ENCODE peak calls at places on chromosomes 6 and 20, in four cellular contexts. I, N, Z and T are unnamed samples.

GRCh38 chr6:158161566-158162254 is 6.4 kb downstream of the SERAC1 start:
- DNase-seq in I (peak; percentile 4), N (peak; percentile 77), Z (no peak), T (no peak)

GRCh38 chr20:46127396-46128010 is 9.4 kb downstream of the CD40 start:
- DNase-seq in I (no peak), N (no peak), Z (peak; percentile 82), T (no peak)

GRCh38 chr20:25018425-25018824 is 25.9 kb upstream of the APMAP start:
- DNase-seq in I (no peak), N (no peak), Z (no peak), T (no peak)

GRCh38 chr6:158018370-158018771 is 36.7 kb downstream of the SYNJ2 start:
- DNase-seq in I (no peak), N (no peak), Z (no peak), T (no peak)

GRCh38 chr6:6008648-6009421 is 2.1 kb upstream of the NRN1 start:
- DNase-seq in I (peak; percentile 95), N (peak; percentile 88), Z (peak; percentile 75), T (peak; percentile 91)

GRCh38 chr20:36153754-36154695 is 515 bp upstream of the EPB41L1 start:
- DNase-seq in I (peak; percentile 85), N (peak; percentile 86), Z (peak; percentile 75), T (peak; percentile 85)

GRCh38 chr6:6885521-6886088 is 222.2 kb upstream of the RREB1 start:
- DNase-seq in I (no peak), N (no peak), Z (no peak), T (no peak)

GRCh38 chr6:149897015-149897697 is 757 bp downstream of the RAET1E start:
- DNase-seq in I (peak; percentile 97), N (no peak), Z (peak; percentile 83), T (no peak)

GRCh38 chr6:1267057-1267732 is 44.7 kb upstream of the FOXQ1 start:
- DNase-seq in I (peak; percentile 40), N (no peak), Z (peak; percentile 86), T (no peak)

GRCh38 chr20:49203011-49203410 is 14.9 kb upstream of the STAU1 start:
- DNase-seq in I (no peak), N (no peak), Z (no peak), T (no peak)

GRCh38 chr20:63096681-63097335 is 90.0 kb upstream of the BHLHE23 start:
- DNase-seq in I (no peak), N (no peak), Z (no peak), T (no peak)

GRCh38 chr6:31776961-31777666 is at the start of gene VWA7:
- DNase-seq in I (peak; percentile 89), N (peak; percentile 39), Z (peak; percentile 88), T (no peak)

GRCh38 chr6:19812512-19813119 is 24.6 kb upstream of the ID4 start:
- DNase-seq in I (peak; percentile 67), N (peak; percentile 66), Z (peak; percentile 60), T (peak; percentile 47)

GRCh38 chr6:136763255-136763654 is 29.0 kb downstream of the MAP3K5 start:
- DNase-seq in I (no peak), N (no peak), Z (no peak), T (no peak)

GRCh38 chr20:36754656-36755222 is 8.8 kb upstream of the NDRG3 start:
- DNase-seq in I (peak; percentile 82), N (peak; percentile 88), Z (peak; percentile 79), T (peak; percentile 81)

GRCh38 chr6:20156824-20157223 is 55.4 kb downstream of the MBOAT1 start:
- DNase-seq in I (no peak), N (no peak), Z (peak; percentile 14), T (no peak)

GRCh38 chr6:17656644-17657043 is 50.1 kb downstream of the NUP153 start:
- DNase-seq in I (no peak), N (no peak), Z (no peak), T (no peak)

GRCh38 chr6:118283759-118284158 is 264.3 kb upstream of the PLN start:
- DNase-seq in I (peak; percentile 80), N (peak; percentile 78), Z (peak; percentile 71), T (peak; percentile 70)

GRCh38 chr6:52155791-52156576 is 30.2 kb upstream of the IL17A start:
- DNase-seq in I (no peak), N (peak; percentile 51), Z (peak; percentile 94), T (no peak)

GRCh38 chr6:119348308-119349040 is 1.1 kb downstream of the MAN1A1 start:
- DNase-seq in I (peak; percentile 55), N (peak; percentile 66), Z (no peak), T (peak; percentile 71)
- TF ChIP-seq EZH2phosphoT487 in I (no peak), N (no peak), Z (no peak), T (peak; percentile 12)

GRCh38 chr6:69866351-69867074 is at the start of gene COL19A1:
- DNase-seq in I (peak; percentile 16), N (peak; percentile 59), Z (peak; percentile 1), T (peak; percentile 56)
- TF ChIP-seq EZH2 in I (no peak), N (peak; percentile 41), Z (no peak), T (peak; percentile 76)

GRCh38 chr20:19779634-19780033 is 21.6 kb downstream of the RIN2 start:
- DNase-seq in I (no peak), N (no peak), Z (no peak), T (no peak)
- H3K4me1 ChIP-seq in I (peaks cover 30% of the 10 kb centered on the region), N (peaks cover 11% of the 10 kb centered on the region), Z (peaks cover 56% of the 10 kb centered on the region), T (peaks cover 16% of the 10 kb centered on the region)

GRCh38 chr20:840858-841567 is 7.5 kb downstream of the FAM110A start:
- DNase-seq in I (peak; percentile 46), N (peak; percentile 70), Z (peak; percentile 57), T (peak; percentile 30)

GRCh38 chr20:842547-842940 is 9.0 kb downstream of the FAM110A start:
- DNase-seq in I (no peak), N (no peak), Z (no peak), T (no peak)

GRCh38 chr20:840503-840857 is 7.0 kb downstream of the FAM110A start:
- DNase-seq in I (no peak), N (no peak), Z (no peak), T (no peak)

GRCh38 chr20:843908-844307 is 10.4 kb downstream of the FAM110A start:
- DNase-seq in I (no peak), N (no peak), Z (no peak), T (no peak)

DNA sequence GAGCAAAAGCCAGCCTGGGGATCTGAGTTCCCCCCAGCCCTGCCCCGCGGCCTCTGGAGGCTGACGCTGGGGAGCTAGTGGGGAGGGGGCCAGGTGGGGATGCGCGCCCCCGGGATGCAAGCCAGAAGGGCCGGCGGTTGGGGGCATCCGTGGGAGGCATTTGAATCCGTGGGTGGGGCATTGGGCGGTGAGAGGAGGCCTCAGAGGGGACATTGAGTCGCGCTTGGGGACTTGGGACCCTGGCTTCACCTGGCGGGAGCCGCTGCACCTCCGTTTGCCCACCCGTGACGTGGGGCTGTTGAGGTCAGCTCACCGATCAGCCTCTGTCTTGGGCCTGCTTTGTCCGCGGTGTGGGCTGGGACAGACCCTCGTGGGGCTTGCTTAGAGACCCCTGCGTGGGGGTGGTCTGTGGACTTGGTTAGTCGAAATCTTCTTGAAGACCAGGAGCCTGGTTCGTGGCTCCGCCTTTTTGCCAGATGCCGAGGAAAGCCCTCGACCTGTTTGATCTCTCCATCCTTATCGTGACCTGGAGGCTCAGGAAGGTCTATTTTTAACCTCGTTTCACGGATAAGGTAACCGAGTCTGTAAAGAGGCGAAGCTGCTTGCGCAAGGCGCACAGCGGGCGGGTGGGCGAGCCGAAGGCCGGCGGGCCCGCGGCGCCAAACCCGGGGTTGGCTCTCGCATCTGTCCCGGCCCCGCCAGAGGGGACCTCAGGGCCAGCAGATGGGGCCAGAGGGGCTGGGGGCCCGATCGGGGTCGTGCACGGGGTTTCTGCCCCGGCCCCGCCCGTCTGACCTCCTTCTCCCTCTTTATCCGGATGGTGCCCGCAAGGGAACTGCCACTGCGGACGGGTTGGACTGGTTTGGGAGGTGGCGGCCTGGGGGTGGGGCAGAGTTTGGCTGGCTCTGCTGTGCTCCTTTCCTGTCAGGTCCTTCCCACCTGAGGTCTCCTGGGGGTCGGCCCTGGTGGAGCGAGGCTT is 8.3 kb downstream of the FAM110A start:
- DNase-seq in I (no peak), N (peak; percentile 77), Z (peak; percentile 80), T (peak; percentile 53)
- TF ChIP-seq EZH2phosphoT487 in I (no peak), N (no peak), Z (no peak), T (peak; percentile 76)

GRCh38 chr6:50716887-50717509 is 3.7 kb downstream of the TFAP2D start:
- DNase-seq in I (no peak), N (peak; percentile 6), Z (no peak), T (peak; percentile 42)

GRCh38 chr6:50713977-50714486 is 706 bp downstream of the TFAP2D start:
- DNase-seq in I (no peak), N (no peak), Z (no peak), T (no peak)

GRCh38 chr6:50713226-50713625 is at the start of gene TFAP2D:
- DNase-seq in I (no peak), N (no peak), Z (no peak), T (no peak)

GRCh38 chr6:50712291-50712690 is 1.0 kb upstream of the TFAP2D start:
- DNase-seq in I (no peak), N (no peak), Z (no peak), T (peak; percentile 78)

DNA sequence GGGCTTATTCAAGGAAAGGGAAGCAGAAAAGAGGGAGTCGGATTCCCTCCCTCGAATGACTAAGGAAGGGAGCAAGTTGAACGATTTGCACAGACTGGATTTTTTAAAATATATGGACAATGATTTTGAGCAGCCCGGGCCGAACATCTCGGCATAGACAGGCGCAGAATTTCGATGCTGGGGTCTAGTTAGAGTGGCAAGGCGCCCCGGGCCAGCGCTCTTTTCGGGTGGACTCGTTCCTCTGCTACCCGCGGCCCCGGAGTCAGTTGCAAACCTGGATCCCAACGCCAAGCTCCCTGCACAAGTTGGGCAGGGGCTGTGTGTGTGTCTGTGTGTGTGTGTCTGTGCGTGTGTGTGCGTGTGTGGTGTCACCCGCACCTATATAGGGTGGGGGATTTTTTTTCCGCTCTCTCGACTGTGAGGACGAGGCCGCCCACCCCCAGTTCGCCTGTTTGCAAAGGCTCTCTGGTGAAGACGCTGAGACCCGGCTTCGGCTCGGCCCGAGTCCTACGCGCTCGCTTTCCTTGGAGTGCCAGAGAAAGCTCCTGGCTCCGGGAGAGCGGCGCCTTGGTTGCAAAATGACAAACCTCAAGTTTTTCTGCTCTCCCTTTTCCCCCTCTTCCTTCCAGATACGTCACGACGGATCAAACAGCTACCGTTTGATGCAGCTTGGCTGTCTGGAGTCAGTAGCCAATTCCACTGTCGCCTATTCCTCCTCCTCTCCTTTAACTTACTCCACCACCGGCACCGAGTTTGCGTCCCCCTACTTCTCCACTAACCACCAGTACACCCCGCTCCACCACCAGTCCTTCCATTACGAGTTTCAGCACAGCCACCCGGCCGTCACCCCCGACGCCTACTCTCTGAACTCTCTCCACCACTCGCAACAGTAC is 1.4 kb downstream of the TFAP2D start:
- DNase-seq in I (no peak), N (peak; percentile 70), Z (no peak), T (peak; percentile 69)
- TF ChIP-seq EZH2 in I (peak; percentile 14), N (peak; percentile 70), Z (no peak), T (peak; percentile 71)

GRCh38 chr20:51528263-51529026 is 14.1 kb downstream of the NFATC2 start:
- DNase-seq in I (no peak), N (no peak), Z (no peak), T (no peak)
- H3K4me1 ChIP-seq in I (peaks cover 15% of the 10 kb centered on the region), N (no peaks in the 10 kb centered on the region), Z (peaks cover 30% of the 10 kb centered on the region), T (no peaks in the 10 kb centered on the region)

DNA sequence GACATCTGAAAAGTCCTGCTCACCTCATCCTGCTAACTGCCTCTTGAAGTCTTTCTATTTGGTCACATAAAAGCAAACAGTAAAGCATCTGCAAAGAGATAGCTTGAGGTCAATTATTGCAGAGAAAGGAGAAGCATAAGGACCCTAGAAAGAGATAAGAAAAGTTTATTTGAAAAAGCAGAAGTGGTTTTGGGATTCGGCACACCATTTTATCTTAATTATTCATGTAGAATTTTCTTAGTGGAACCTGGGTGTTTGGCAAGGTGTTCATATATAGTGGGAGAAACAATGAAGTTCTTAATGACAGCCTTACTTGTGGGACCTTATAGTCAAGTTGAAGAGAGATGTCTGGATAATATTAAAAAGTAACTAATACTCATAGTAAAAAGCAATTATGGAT is 280.8 kb downstream of the CENPW start:
- DNase-seq in I (no peak), N (no peak), Z (no peak), T (no peak)
- TF ChIP-seq EZH2phosphoT487 in I (no peak), N (no peak), Z (no peak), T (no peak)